ENCODE peak calls at places on chromosomes 4 and X, in six cellular contexts. K, W, C, Q, J and U are unnamed samples.

GRCh38 chrX:48945517-48946348 is 11.7 kb downstream of the OTUD5 start:
- DNase-seq in C (no peak), Q (peak; percentile 49), W (no peak), K (peak; percentile 73), J (no peak), U (peak; percentile 76)

GRCh38 chr4:117327491-117327890 is 242.1 kb upstream of the TRAM1L1 start:
- DNase-seq in J (no peak), C (no peak), K (no peak), Q (no peak), W (no peak), U (no peak)

GRCh38 chrX:54695231-54695630 is 102.8 kb downstream of the ITIH6 start:
- DNase-seq in C (no peak), K (no peak), W (no peak), Q (no peak), J (no peak), U (peak; percentile 11)

GRCh38 chrX:18964026-18964425 is 19.9 kb downstream of the PHKA2 start:
- DNase-seq in C (no peak), J (no peak), K (no peak), W (no peak), Q (no peak), U (no peak)

GRCh38 chr4:10129196-10130185 is 12.9 kb upstream of the WDR1 start:
- DNase-seq in W (no peak), Q (no peak), J (no peak), C (no peak), K (no peak), U (no peak)

GRCh38 chrX:106619797-106620196 is 8.0 kb downstream of the RADX start:
- DNase-seq in J (no peak), Q (peak; percentile 11), K (no peak), C (no peak), W (no peak), U (no peak)

GRCh38 chrX:56794404-56794803 is 65.4 kb downstream of the NBDY start:
- DNase-seq in W (no peak), J (no peak), C (no peak), K (no peak), Q (no peak), U (no peak)

GRCh38 chrX:43121637-43122036 is 343.7 kb upstream of the PPP1R2C start:
- DNase-seq in C (no peak), J (no peak), K (no peak), W (no peak), Q (no peak), U (no peak)

GRCh38 chr4:31788676-31789075 is 1068.5 kb downstream of the PCDH7 start:
- DNase-seq in J (no peak), C (no peak), Q (no peak), K (no peak), W (no peak), U (no peak)

GRCh38 chr4:124177647-124178425 is 534.7 kb downstream of the ANKRD50 start:
- DNase-seq in Q (no peak), W (no peak), C (peak; percentile 43), J (no peak), K (no peak), U (no peak)

GRCh38 chrX:49187028-49187394 is 838 bp upstream of the PRICKLE3 start:
- DNase-seq in W (no peak), K (no peak), Q (no peak), C (no peak), J (no peak), U (no peak)

GRCh38 chr4:36088542-36088941 is 155.8 kb downstream of the ARAP2 start:
- DNase-seq in Q (no peak), K (no peak), J (no peak), C (peak; percentile 43), W (peak; percentile 73), U (no peak)

GRCh38 chr4:169774466-169775445 is 17.0 kb upstream of the HPF1 start:
- DNase-seq in C (no peak), K (peak; percentile 58), Q (no peak), W (no peak), J (peak; percentile 22), U (peak; percentile 8)

GRCh38 chr4:113958766-113959540 is 20.5 kb downstream of the ARSJ start:
- DNase-seq in W (peak; percentile 82), K (no peak), Q (peak; percentile 86), J (no peak), C (peak; percentile 88), U (peak; percentile 69)

GRCh38 chr4:95066011-95066410 is 308.3 kb downstream of the BMPR1B start:
- DNase-seq in J (no peak), C (no peak), W (no peak), K (no peak), Q (no peak), U (no peak)

GRCh38 chrX:318739-319578 is at the start of gene GTPBP6:
- DNase-seq in W (no peak), K (peak; percentile 98), Q (peak; percentile 100), C (peak; percentile 95), J (peak; percentile 97), U (peak; percentile 100)

GRCh38 chr4:81049861-81050423 is 19.4 kb downstream of the BMP3 start:
- DNase-seq in J (no peak), W (no peak), K (no peak), Q (no peak), C (no peak), U (no peak)

GRCh38 chr4:57220734-57221133 is 110.5 kb upstream of the IGFBP7 start:
- DNase-seq in K (no peak), C (no peak), W (no peak), J (no peak), Q (no peak), U (no peak)

GRCh38 chrX:110222497-110223257 is 95.2 kb downstream of the AMMECR1 start:
- DNase-seq in C (no peak), J (no peak), Q (no peak), K (no peak), W (no peak), U (no peak)

GRCh38 chrX:136779346-136779781 is 1.4 kb downstream of the ARHGEF6 start:
- DNase-seq in K (no peak), C (no peak), Q (peak; percentile 23), W (no peak), J (no peak), U (no peak)

GRCh38 chrX:148161661-148162060 is 180.5 kb downstream of the FMR1NB start:
- DNase-seq in J (no peak), K (no peak), Q (no peak), C (no peak), W (peak; percentile 1), U (no peak)

GRCh38 chr4:169351860-169352259 is 81.1 kb upstream of the SH3RF1 start:
- DNase-seq in K (no peak), Q (peak; percentile 51), J (no peak), C (peak; percentile 34), W (peak; percentile 55), U (no peak)

GRCh38 chr4:190121759-190122158 is 51.8 kb upstream of the DUX4 start:
- DNase-seq in C (no peak), K (no peak), J (no peak), Q (no peak), W (no peak), U (no peak)

GRCh38 chrX:11423362-11423818 is 130.2 kb downstream of the AMELX start:
- DNase-seq in C (peak; percentile 34), J (no peak), K (no peak), Q (no peak), W (no peak), U (no peak)

GRCh38 chr4:115152081-115152480 is 38.7 kb upstream of the NDST4 start:
- DNase-seq in C (no peak), W (no peak), K (no peak), Q (no peak), J (no peak), U (no peak)

GRCh38 chrX:65587616-65588526 is 53.3 kb upstream of the LAS1L start:
- DNase-seq in J (no peak), Q (peak; percentile 8), W (no peak), C (no peak), K (no peak), U (peak; percentile 58)

GRCh38 chr4:88341227-88342192 is 37.1 kb upstream of the HERC6 start:
- DNase-seq in K (no peak), C (peak; percentile 74), J (no peak), W (no peak), Q (no peak), U (peak; percentile 72)

GRCh38 chr4:37588150-37588549 is 98.0 kb downstream of the RELL1 start:
- DNase-seq in Q (no peak), C (no peak), K (no peak), W (no peak), J (no peak), U (no peak)

GRCh38 chrX:145213504-145213903 is 33.8 kb upstream of the SPANXN1 start:
- DNase-seq in W (no peak), K (no peak), Q (no peak), J (no peak), C (no peak), U (peak; percentile 22)